ENCODE peak calls at places on chromosomes 16 and 17, in seven cellular contexts. U is fibroblast of lung; W is stimulated activated CD8-positive, alpha-beta memory T cell treated with anti-CD3 and anti-CD28 coated beads, Interleukin-7, amount 100 ng/mL, for 1 hour; B is gastrocnemius medialis; Z is stimulated activated CD4-positive, alpha-beta T cell treated with anti-CD3 and anti-CD28 coated beads, Interleukin-1b, Interleukin-23, amount 100 ng/mL, for 1 hour; M is amygdala; C is left lung. Y is an unnamed sample.

GRCh38 chr16:56734429-56734828 is 4.5 kb downstream of the NUP93 start:
- DNase-seq in C (no peak), W (no peak), M (no peak), U (peak; percentile 12), B (no peak), Z (no peak), Y (no peak)

GRCh38 chr16:20918486-20919239 is 18.1 kb downstream of the LYRM1 start:
- DNase-seq in Z (no peak), U (peak; percentile 87), B (peak; percentile 31), M (no peak), W (no peak), C (peak; percentile 75), Y (no peak)

GRCh38 chr16:53611151-53611802 is 92.4 kb downstream of the RPGRIP1L start:
- DNase-seq in B (no peak), W (no peak), U (no peak), C (no peak), M (no peak), Z (no peak), Y (no peak)

GRCh38 chr17:58250344-58251011 is 12.1 kb downstream of the LPO start:
- DNase-seq in B (no peak), U (no peak), W (no peak), C (no peak), Z (no peak), M (no peak), Y (no peak)

GRCh38 chr16:81440888-81441663 is 3.5 kb upstream of the CMIP start:
- DNase-seq in W (no peak), C (no peak), M (no peak), U (no peak), B (no peak), Z (no peak), Y (no peak)

GRCh38 chr17:58319181-58320162 is 9.1 kb downstream of the TSPOAP1 start:
- DNase-seq in U (no peak), Z (no peak), C (no peak), M (no peak), B (no peak), W (no peak), Y (no peak)

GRCh38 chr17:77061711-77062110 is 79.1 kb upstream of the SEC14L1 start:
- DNase-seq in B (no peak), U (no peak), C (no peak), W (no peak), M (no peak), Z (no peak), Y (no peak)

GRCh38 chr16:22397459-22397858 is 23.0 kb upstream of the CDR2 start:
- DNase-seq in Z (no peak), U (peak; percentile 98), B (no peak), M (no peak), C (no peak), W (no peak), Y (no peak)

GRCh38 chr16:23509763-23510153 is 536 bp downstream of the GGA2 start:
- DNase-seq in Z (no peak), B (no peak), W (no peak), C (no peak), M (no peak), U (peak; percentile 33), Y (peak; percentile 44)

GRCh38 chr16:2867987-2868789 is 10.2 kb upstream of the PRSS22 start:
- DNase-seq in M (peak; percentile 93), C (peak; percentile 93), W (peak; percentile 87), Z (peak; percentile 87), U (peak; percentile 91), B (peak; percentile 71), Y (peak; percentile 86)